ENCODE peak calls at places on chromosomes 7 and 10, in six cellular contexts. R is neural progenitor cell, X is MM.1S, W is HCT116, F is PC-3, Y is SK-N-SH. S is an unnamed sample.

GRCh38 chr10:107424628-107425027 is 260.1 kb upstream of the SORCS1 start:
- DNase-seq in W (no peak), Y (no peak), X (no peak), F (no peak), R (no peak), S (no peak)

GRCh38 chr7:108091461-108091831 is 38.7 kb downstream of the LAMB4 start:
- DNase-seq in Y (no peak), F (peak; percentile 45), X (no peak), W (no peak), R (no peak), S (no peak)

GRCh38 chr10:113111260-113111659 is 161.2 kb downstream of the TCF7L2 start:
- DNase-seq in X (no peak), F (no peak), W (no peak), R (no peak), Y (no peak), S (no peak)

GRCh38 chr10:66252986-66253385 is 672.9 kb upstream of the LRRTM3 start:
- DNase-seq in X (no peak), R (no peak), Y (no peak), F (no peak), W (no peak), S (no peak)

GRCh38 chr7:102284891-102285540 is 1.7 kb upstream of the SH2B2 start:
- DNase-seq in R (no peak), X (no peak), W (no peak), F (no peak), Y (peak; percentile 64), S (no peak)

GRCh38 chr10:124590216-124591122 is 128.8 kb downstream of the LHPP start:
- DNase-seq in Y (no peak), R (no peak), F (no peak), W (no peak), X (no peak), S (no peak)

GRCh38 chr10:35635576-35635975 is 6.5 kb downstream of the FZD8 start:
- DNase-seq in W (peak; percentile 57), F (peak; percentile 100), R (peak; percentile 81), X (peak; percentile 74), Y (peak; percentile 65), S (peak; percentile 72)

GRCh38 chr7:157502701-157503111 is 165.9 kb downstream of the DNAJB6 start:
- DNase-seq in W (no peak), R (no peak), F (peak; percentile 6), Y (no peak), X (no peak), S (peak; percentile 6)

GRCh38 chr10:120715214-120715613 is 135.9 kb upstream of the WDR11 start:
- DNase-seq in Y (no peak), X (no peak), W (no peak), F (no peak), R (no peak), S (no peak)

GRCh38 chr10:110641256-110641655 is 2.9 kb upstream of the RBM20 start:
- DNase-seq in W (peak; percentile 42), F (peak; percentile 53), Y (peak; percentile 62), X (peak; percentile 31), R (peak; percentile 79), S (no peak)

GRCh38 chr10:62527019-62527827 is 153.1 kb downstream of the ZNF365 start:
- DNase-seq in W (no peak), F (no peak), X (peak; percentile 39), R (no peak), Y (no peak), S (no peak)

GRCh38 chr7:127819975-127820778 is 168.2 kb downstream of the SND1 start:
- DNase-seq in F (no peak), Y (no peak), W (peak; percentile 6), X (no peak), R (no peak), S (peak; percentile 60)

GRCh38 chr10:23198940-23199767 is 7.0 kb downstream of the PTF1A start:
- DNase-seq in W (no peak), Y (peak; percentile 44), X (no peak), R (peak; percentile 87), F (no peak), S (no peak)

GRCh38 chr10:69486922-69487730 is 35.9 kb downstream of the TSPAN15 start:
- DNase-seq in R (no peak), W (no peak), Y (peak; percentile 68), F (no peak), X (no peak), S (no peak)

GRCh38 chr10:117551322-117552155 is 9.0 kb downstream of the EMX2 start:
- DNase-seq in Y (no peak), R (peak; percentile 90), F (no peak), W (no peak), X (no peak), S (no peak)

GRCh38 chr10:78220781-78221180 is 187.1 kb downstream of the RPS24 start:
- DNase-seq in W (no peak), Y (no peak), R (no peak), X (no peak), F (no peak), S (no peak)

GRCh38 chr7:69599879-69600764 is 1.8 kb downstream of the AUTS2 start:
- DNase-seq in R (peak; percentile 50), X (no peak), Y (peak; percentile 69), W (no peak), F (no peak), S (peak; percentile 15)

GRCh38 chr7:115124409-115124939 is 202.6 kb downstream of the MDFIC start:
- DNase-seq in F (no peak), W (no peak), X (no peak), Y (no peak), R (no peak), S (no peak)

GRCh38 chr7:151062399-151063211 is 3.2 kb downstream of the SLC4A2 start:
- DNase-seq in X (no peak), F (peak; percentile 67), R (peak; percentile 88), W (peak; percentile 81), Y (peak; percentile 81), S (peak; percentile 92)

GRCh38 chr10:3749597-3750351 is 35.2 kb downstream of the KLF6 start:
- DNase-seq in W (no peak), R (no peak), X (no peak), F (no peak), Y (no peak), S (peak; percentile 80)

GRCh38 chr10:73262880-73263279 is 10.4 kb upstream of the MRPS16 start:
- DNase-seq in W (no peak), R (no peak), F (no peak), Y (no peak), X (no peak), S (no peak)

GRCh38 chr7:80133361-80134104 is 1.1 kb upstream of the GNAI1 start:
- DNase-seq in F (peak; percentile 41), R (peak; percentile 33), W (no peak), Y (no peak), X (no peak), S (peak; percentile 43)
- H3K9ac ChIP-seq in F (no peak overlapping the region), R (no peak overlapping the region), W (peak overlapping the region; percentile 95), Y (no peak overlapping the region), X (no peak overlapping the region), S (peak overlapping the region; percentile 87)

GRCh38 chr7:40220421-40220911 is 85.7 kb downstream of the SUGCT start:
- DNase-seq in X (no peak), F (peak; percentile 36), R (no peak), Y (no peak), W (no peak), S (peak; percentile 75)

GRCh38 chr7:40221836-40222235 is 87.0 kb downstream of the SUGCT start:
- DNase-seq in F (peak; percentile 62), W (no peak), R (no peak), Y (no peak), X (no peak), S (peak; percentile 94)

GRCh38 chr7:40219917-40220316 is 85.1 kb downstream of the SUGCT start:
- DNase-seq in R (no peak), F (peak; percentile 36), Y (no peak), X (no peak), W (no peak), S (peak; percentile 78)

GRCh38 chr7:40223451-40224112 is 88.8 kb downstream of the SUGCT start:
- DNase-seq in F (no peak), W (no peak), R (no peak), Y (no peak), X (no peak), S (no peak)
- TF ChIP-seq EZH2phosphoT487 in F (no peak), W (no peak), R (no peak), Y (no peak), X (no peak), S (no peak)

GRCh38 chr7:117019786-117020604 is 66.7 kb downstream of the ST7 start:
- DNase-seq in W (peak; percentile 54), R (peak; percentile 96), F (peak; percentile 59), X (no peak), Y (peak; percentile 78), S (peak; percentile 97)
- H3K4me3 ChIP-seq in W (peak overlapping the region; percentile 22), R (peak overlapping the region; percentile 48), F (peak overlapping the region; percentile 43), X (no peak overlapping the region), Y (peak overlapping the region; percentile 48), S (peak overlapping the region; percentile 62)

GRCh38 chr7:133635541-133635940 is 382.7 kb downstream of the EXOC4 start:
- DNase-seq in F (no peak), Y (no peak), W (no peak), X (no peak), R (no peak), S (no peak)
- H3K9ac ChIP-seq in F (no peak overlapping the region), Y (no peak overlapping the region), W (no peak overlapping the region), X (no peak overlapping the region), R (no peak overlapping the region), S (no peak overlapping the region)

GRCh38 chr7:75696263-75697037 is 42.3 kb downstream of the HIP1 start:
- DNase-seq in F (no peak), X (no peak), Y (no peak), W (no peak), R (no peak), S (no peak)
- TF ChIP-seq EZH2phosphoT487 in F (no peak), X (no peak), Y (no peak), W (no peak), R (no peak), S (no peak)

S was measured in GM23248.